ENCODE peak calls at places on chromosomes 11 and 22, in six cellular contexts. Q is pancreas; C is GM23248; E is right lobe of liver; H is colonic mucosa; I is CD8-positive, alpha-beta T cell. R is an unnamed sample.

GRCh38 chr11:64322925-64323260 is 5.0 kb downstream of the PRDX5 start:
- DNase-seq in I (no peak), H (no peak), C (no peak), E (no peak), Q (no peak), R (no peak)

GRCh38 chr11:100825610-100826009 is 138.5 kb downstream of the ARHGAP42 start:
- DNase-seq in C (no peak), E (no peak), H (no peak), I (no peak), Q (no peak), R (no peak)

GRCh38 chr22:32050678-32051515 is 7.8 kb downstream of the SLC5A1 start:
- DNase-seq in I (no peak), H (no peak), Q (peak), E (no peak), C (peak), R (no peak)

GRCh38 chr11:122097419-122098001 is 18.5 kb downstream of the BLID start:
- DNase-seq in C (peak), H (no peak), E (no peak), Q (no peak), I (no peak), R (no peak)

GRCh38 chr11:2788751-2789140 is 89.0 kb upstream of the KCNQ1OT1 start:
- DNase-seq in Q (peak), C (no peak), E (peak), H (peak), I (no peak), R (no peak)

GRCh38 chr22:38177926-38178604 is 3.6 kb downstream of the PLA2G6 start:
- DNase-seq in C (peak), H (peak), Q (no peak), I (no peak), E (peak), R (no peak)

GRCh38 chr11:57390535-57390934 is at the start of gene PRG2:
- DNase-seq in H (no peak), I (no peak), C (no peak), E (no peak), Q (no peak), R (no peak)

GRCh38 chr11:65781962-65782815 is 1.4 kb upstream of the AP5B1 start:
- DNase-seq in H (no peak), C (no peak), Q (no peak), E (peak), I (no peak), R (no peak)

GRCh38 chr11:111601636-111601978 is 642 bp upstream of the SIK2 start:
- DNase-seq in E (no peak), I (no peak), Q (no peak), H (no peak), C (no peak), R (no peak)

GRCh38 chr22:47837703-47838102 is 1075.3 kb downstream of the TBC1D22A start:
- DNase-seq in I (no peak), H (no peak), E (no peak), C (peak), Q (no peak), R (no peak)

GRCh38 chr11:121721448-121721847 is 268.7 kb upstream of the SORL1-AS1 start:
- DNase-seq in H (no peak), C (no peak), E (no peak), I (no peak), Q (no peak), R (no peak)

GRCh38 chr11:8008212-8008611 is 21.1 kb downstream of the EIF3F start:
- DNase-seq in E (no peak), Q (no peak), C (no peak), H (no peak), I (no peak), R (no peak)

GRCh38 chr22:42622061-42622710 is 7.5 kb upstream of the POLDIP3 start:
- DNase-seq in E (no peak), C (no peak), H (no peak), I (no peak), Q (no peak), R (no peak)

GRCh38 chr22:28779833-28780232 is 7.3 kb downstream of the CCDC117 start:
- DNase-seq in E (no peak), C (no peak), Q (no peak), H (no peak), I (no peak), R (no peak)

GRCh38 chr11:1918436-1919315 is 827 bp upstream of the TNNT3 start:
- DNase-seq in C (no peak), I (no peak), Q (peak), H (no peak), E (no peak), R (peak)

GRCh38 chr11:64000026-64000739 is 13.9 kb downstream of the OTUB1 start:
- DNase-seq in I (peak), Q (peak), E (peak), H (peak), C (peak), R (peak)

GRCh38 chr22:26970809-26971394 is 313.5 kb downstream of the MIAT start:
- DNase-seq in I (no peak), C (no peak), H (no peak), Q (no peak), E (no peak), R (no peak)

GRCh38 chr11:117620131-117620530 is 176.9 kb downstream of the DSCAML1 start:
- DNase-seq in C (no peak), E (no peak), I (no peak), H (no peak), Q (no peak), R (no peak)

GRCh38 chr11:79332017-79332416 is 108.8 kb downstream of the TENM4 start:
- DNase-seq in I (no peak), Q (no peak), C (no peak), E (no peak), H (no peak), R (no peak)

GRCh38 chr11:96614846-96615245 is 225.0 kb downstream of the JRKL start:
- DNase-seq in Q (no peak), H (no peak), I (no peak), C (no peak), E (no peak), R (no peak)

GRCh38 chr11:107769189-107769588 is 57.3 kb upstream of the SLN start:
- DNase-seq in Q (no peak), E (no peak), I (no peak), H (no peak), C (peak), R (no peak)

GRCh38 chr11:123575441-123575840 is 79.0 kb downstream of the SCN3B start:
- DNase-seq in Q (no peak), E (no peak), H (no peak), I (no peak), C (no peak), R (no peak)

GRCh38 chr22:19113429-19113828 is 8.8 kb downstream of the DGCR2 start:
- DNase-seq in C (no peak), E (no peak), I (no peak), Q (no peak), H (no peak), R (no peak)

GRCh38 chr11:115168229-115168671 is 336.0 kb downstream of the CADM1 start:
- DNase-seq in E (no peak), H (no peak), Q (no peak), I (no peak), C (peak), R (no peak)

GRCh38 chr11:62497132-62497915 is 49.3 kb downstream of the AHNAK start:
- DNase-seq in Q (no peak), H (peak), E (no peak), C (peak), I (no peak), R (peak)

GRCh38 chr11:12770966-12771597 is 96.9 kb downstream of the TEAD1 start:
- DNase-seq in I (no peak), E (no peak), C (no peak), Q (no peak), H (no peak), R (no peak)
- H3K27ac ChIP-seq in I (no peak), E (no peak), C (peak), Q (no peak), H (no peak), R (no peak)

GRCh38 chr11:125167292-125167953 is 2.9 kb downstream of the PKNOX2 start:
- DNase-seq in E (no peak), I (no peak), H (no peak), C (no peak), Q (peak), R (no peak)
- H3K4me3 ChIP-seq in E (no peak), I (no peak), H (no peak), C (no peak), Q (peak), R (no peak)

GRCh38 chr22:39308614-39309363 is 10.6 kb downstream of the RPL3 start:
- DNase-seq in H (no peak), C (peak), Q (no peak), E (no peak), I (no peak), R (no peak)

GRCh38 chr22:39306456-39307361 is 12.7 kb downstream of the RPL3 start:
- DNase-seq in H (no peak), I (no peak), Q (no peak), E (no peak), C (no peak), R (peak)

GRCh38 chr22:39311592-39312400 is 7.6 kb downstream of the RPL3 start:
- DNase-seq in H (no peak), I (no peak), Q (no peak), C (peak), E (no peak), R (no peak)

GRCh38 chr22:39309881-39310714 is 9.3 kb downstream of the RPL3 start:
- DNase-seq in H (no peak), E (no peak), Q (no peak), I (no peak), C (peak), R (no peak)

GRCh38 chr22:39309364-39309861 is 10.0 kb downstream of the RPL3 start:
- DNase-seq in Q (no peak), E (no peak), I (no peak), H (no peak), C (peak), R (no peak)
- H3K27ac ChIP-seq in Q (no peak), E (no peak), I (no peak), H (peak), C (peak), R (no peak)

GRCh38 chr11:83613767-83614121 is 327.6 kb upstream of the CCDC90B start:
- DNase-seq in I (no peak), Q (no peak), H (no peak), E (no peak), C (no peak), R (no peak)
- H3K4me3 ChIP-seq in I (no peak), Q (no peak), H (no peak), E (no peak), C (no peak), R (no peak)

R was measured in CD4-positive, CD25-positive, alpha-beta regulatory T cell.